ENCODE peak calls at places on chromosomes 5 and 9, in five cellular contexts. V is activated naive CD8-positive, alpha-beta T cell treated with anti-CD3 and anti-CD28 coated beads, Interleukin-2, amount 50 U/mL, for 24 hours; U is pancreas; C is HCT116; P is lower lobe of right lung. I is an unnamed sample.

GRCh38 chr5:75571547-75571946 is 39.7 kb upstream of the ANKDD1B start:
- ATAC-seq in V (no peak), U (no peak), C (no peak), P (no peak), I (no peak)

GRCh38 chr9:31290731-31291130 is 1093.7 kb upstream of the ACO1 start:
- ATAC-seq in V (no peak), U (no peak), C (no peak), P (no peak), I (peak)

GRCh38 chr5:180990086-180990888 is 1.6 kb downstream of the BTNL3 start:
- ATAC-seq in V (no peak), U (no peak), C (no peak), P (no peak), I (no peak)

GRCh38 chr5:140672455-140673186 is 755 bp downstream of the DND1 start:
- ATAC-seq in V (no peak), U (peak), C (peak), P (peak), I (peak)

GRCh38 chr9:127569819-127570401 is 42.2 kb upstream of the STXBP1 start:
- ATAC-seq in V (peak), U (no peak), C (no peak), P (peak), I (peak)

GRCh38 chr9:18692962-18693361 is 219.0 kb downstream of the ADAMTSL1 start:
- ATAC-seq in V (no peak), U (no peak), C (no peak), P (no peak), I (no peak)

GRCh38 chr5:173743641-173744343 is 127.3 kb upstream of the BOD1 start:
- ATAC-seq in V (no peak), U (no peak), C (no peak), P (no peak), I (no peak)

GRCh38 chr9:76198336-76198735 is 195.9 kb downstream of the RFK start:
- ATAC-seq in V (no peak), U (no peak), C (no peak), P (peak), I (no peak)

GRCh38 chr5:80696450-80696849 is 41.7 kb upstream of the DHFR start:
- ATAC-seq in V (no peak), U (no peak), C (no peak), P (no peak), I (no peak)

GRCh38 chr5:8953016-8953415 is 592.9 kb downstream of the SEMA5A start:
- ATAC-seq in V (no peak), U (no peak), C (no peak), P (no peak), I (no peak)

GRCh38 chr9:83027153-83027867 is 35.6 kb downstream of the RASEF start:
- ATAC-seq in V (no peak), U (peak), C (peak), P (no peak), I (no peak)

GRCh38 chr9:131008909-131009618 is at the start of gene LAMC3:
- ATAC-seq in V (peak), U (peak), C (peak), P (peak), I (peak)

GRCh38 chr5:142426676-142427364 is 102.0 kb upstream of the SPRY4 start:
- ATAC-seq in V (no peak), U (no peak), C (no peak), P (no peak), I (no peak)

GRCh38 chr5:112381521-112381920 is 37.6 kb downstream of the EPB41L4A start:
- ATAC-seq in V (no peak), U (no peak), C (no peak), P (no peak), I (no peak)

GRCh38 chr9:35518981-35519679 is 29.2 kb downstream of the RUSC2 start:
- ATAC-seq in V (no peak), U (peak), C (no peak), P (peak), I (no peak)

GRCh38 chr5:132478498-132478855 is 12.1 kb downstream of the IRF1 start:
- ATAC-seq in V (no peak), U (no peak), C (no peak), P (no peak), I (no peak)

GRCh38 chr9:3516667-3517330 is 9.0 kb downstream of the RFX3 start:
- ATAC-seq in V (no peak), U (no peak), C (no peak), P (no peak), I (no peak)

GRCh38 chr5:3858524-3858923 is 262.9 kb downstream of the IRX1 start:
- ATAC-seq in V (no peak), U (no peak), C (no peak), P (no peak), I (no peak)